ENCODE peak calls at places on chromosomes 5 and 9, in seven cellular contexts. One of them, this sample, is unnamed.

GRCh38 chr9:130900701-130901497 is 4.3 kb upstream of the QRFP start:
- DNase-seq in tibial artery: no peak
- DNase-seq in neural crest cell: no peak
- DNase-seq in dorsolateral prefrontal cortex: no peak
- DNase-seq in ELF-1: no peak
- DNase-seq in renal cortical epithelial cell: no peak
- DNase-seq in dermis blood vessel endothelial cell: no peak
- DNase-seq in this sample: no peak

GRCh38 chr9:87950765-87951488 is 23.4 kb downstream of the CDK20 start:
- DNase-seq in tibial artery: no peak
- DNase-seq in neural crest cell: no peak
- DNase-seq in dorsolateral prefrontal cortex: no peak
- DNase-seq in ELF-1: peak; percentile 62
- DNase-seq in renal cortical epithelial cell: peak; percentile 34
- DNase-seq in dermis blood vessel endothelial cell: peak; percentile 55
- DNase-seq in this sample: peak; percentile 69

GRCh38 chr9:136118367-136119258 is at the start of gene TMEM250:
- DNase-seq in tibial artery: peak; percentile 92
- DNase-seq in neural crest cell: peak; percentile 94
- DNase-seq in dorsolateral prefrontal cortex: peak; percentile 93
- DNase-seq in ELF-1: peak; percentile 96
- DNase-seq in renal cortical epithelial cell: peak; percentile 82
- DNase-seq in dermis blood vessel endothelial cell: peak; percentile 98
- DNase-seq in this sample: peak; percentile 100

GRCh38 chr9:107707915-107708441 is 218.4 kb upstream of the KLF4 start:
- DNase-seq in tibial artery: no peak
- DNase-seq in neural crest cell: no peak
- DNase-seq in dorsolateral prefrontal cortex: no peak
- DNase-seq in ELF-1: no peak
- DNase-seq in renal cortical epithelial cell: peak; percentile 18
- DNase-seq in dermis blood vessel endothelial cell: no peak
- DNase-seq in this sample: no peak

GRCh38 chr5:68450245-68450852 is 234.8 kb downstream of the PIK3R1 start:
- DNase-seq in tibial artery: no peak
- DNase-seq in neural crest cell: no peak
- DNase-seq in dorsolateral prefrontal cortex: no peak
- DNase-seq in ELF-1: peak; percentile 9
- DNase-seq in renal cortical epithelial cell: peak; percentile 44
- DNase-seq in dermis blood vessel endothelial cell: no peak
- DNase-seq in this sample: no peak

GRCh38 chr5:140251527-140251973 is 51.4 kb downstream of the PFDN1 start:
- DNase-seq in tibial artery: peak; percentile 47
- DNase-seq in neural crest cell: no peak
- DNase-seq in dorsolateral prefrontal cortex: no peak
- DNase-seq in ELF-1: no peak
- DNase-seq in renal cortical epithelial cell: peak; percentile 88
- DNase-seq in dermis blood vessel endothelial cell: peak; percentile 90
- DNase-seq in this sample: peak; percentile 61

GRCh38 chr9:13728917-13729811 is 449.7 kb upstream of the MPDZ start:
- DNase-seq in tibial artery: no peak
- DNase-seq in neural crest cell: no peak
- DNase-seq in dorsolateral prefrontal cortex: no peak
- DNase-seq in ELF-1: no peak
- DNase-seq in renal cortical epithelial cell: peak; percentile 95
- DNase-seq in dermis blood vessel endothelial cell: peak; percentile 42
- DNase-seq in this sample: no peak

GRCh38 chr9:124020520-124021384 is 9.2 kb downstream of the LHX2 start:
- DNase-seq in tibial artery: no peak
- DNase-seq in neural crest cell: no peak
- DNase-seq in dorsolateral prefrontal cortex: no peak
- DNase-seq in ELF-1: peak; percentile 59
- DNase-seq in renal cortical epithelial cell: no peak
- DNase-seq in dermis blood vessel endothelial cell: no peak
- DNase-seq in this sample: no peak

GRCh38 chr5:126801174-126801991 is 24.4 kb downstream of the LMNB1 start:
- DNase-seq in tibial artery: no peak
- DNase-seq in neural crest cell: no peak
- DNase-seq in dorsolateral prefrontal cortex: no peak
- DNase-seq in ELF-1: no peak
- DNase-seq in renal cortical epithelial cell: no peak
- DNase-seq in dermis blood vessel endothelial cell: no peak
- DNase-seq in this sample: no peak

GRCh38 chr5:173324115-173325001 is 3.9 kb downstream of the STC2 start:
- DNase-seq in tibial artery: peak; percentile 54
- DNase-seq in neural crest cell: no peak
- DNase-seq in dorsolateral prefrontal cortex: peak; percentile 79
- DNase-seq in ELF-1: no peak
- DNase-seq in renal cortical epithelial cell: peak; percentile 45
- DNase-seq in dermis blood vessel endothelial cell: peak; percentile 76
- DNase-seq in this sample: peak; percentile 81

GRCh38 chr9:137366445-137366810 is 56.5 kb downstream of the EXD3 start:
- DNase-seq in tibial artery: no peak
- DNase-seq in neural crest cell: no peak
- DNase-seq in dorsolateral prefrontal cortex: no peak
- DNase-seq in ELF-1: no peak
- DNase-seq in renal cortical epithelial cell: no peak
- DNase-seq in dermis blood vessel endothelial cell: no peak
- DNase-seq in this sample: no peak

GRCh38 chr5:170307575-170308465 is 10.2 kb upstream of the LCP2 start:
- DNase-seq in tibial artery: peak; percentile 91
- DNase-seq in neural crest cell: no peak
- DNase-seq in dorsolateral prefrontal cortex: peak; percentile 39
- DNase-seq in ELF-1: peak; percentile 89
- DNase-seq in renal cortical epithelial cell: peak; percentile 72
- DNase-seq in dermis blood vessel endothelial cell: peak; percentile 21
- DNase-seq in this sample: peak; percentile 27

GRCh38 chr5:87010736-87011135 is 256.9 kb upstream of the RASA1 start:
- DNase-seq in tibial artery: no peak
- DNase-seq in neural crest cell: no peak
- DNase-seq in dorsolateral prefrontal cortex: no peak
- DNase-seq in ELF-1: no peak
- DNase-seq in renal cortical epithelial cell: no peak
- DNase-seq in dermis blood vessel endothelial cell: no peak
- DNase-seq in this sample: no peak

GRCh38 chr5:170184007-170184687 is 48.6 kb upstream of the C5orf58 start:
- DNase-seq in tibial artery: peak; percentile 33
- DNase-seq in neural crest cell: peak; percentile 83
- DNase-seq in dorsolateral prefrontal cortex: peak; percentile 69
- DNase-seq in ELF-1: peak; percentile 89
- DNase-seq in renal cortical epithelial cell: peak; percentile 37
- DNase-seq in dermis blood vessel endothelial cell: peak; percentile 85
- DNase-seq in this sample: peak; percentile 59

GRCh38 chr5:173637340-173637739 is 20.9 kb upstream of the BOD1 start:
- DNase-seq in tibial artery: no peak
- DNase-seq in neural crest cell: no peak
- DNase-seq in dorsolateral prefrontal cortex: no peak
- DNase-seq in ELF-1: no peak
- DNase-seq in renal cortical epithelial cell: no peak
- DNase-seq in dermis blood vessel endothelial cell: no peak
- DNase-seq in this sample: no peak

This sample was measured in AG08396.